ENCODE peak calls at places on chromosomes 3 and 15, in five cellular contexts. S is psoas muscle, T is breast epithelium, M is hepatocyte, J is AG04450. A is an unnamed sample. For H3K9me3, the result is how much of the 10 kb centered on the place peaks cover.

GRCh38 chr15:47750030-47750739 is 32.9 kb downstream of the SEMA6D start:
- DNase-seq in J (peak), S (no peak), T (no peak), M (peak), A (no peak)

GRCh38 chr15:67832965-67833503 is 6.8 kb downstream of the RNU6-1 start:
- DNase-seq in S (peak), T (no peak), M (no peak), J (no peak), A (peak)

GRCh38 chr15:101038327-101039003 is 119.3 kb downstream of the LRRK1 start:
- DNase-seq in T (no peak), S (no peak), J (no peak), M (no peak), A (peak)

GRCh38 chr3:120566243-120566980 is 29.7 kb upstream of the NDUFB4 start:
- DNase-seq in T (no peak), M (no peak), J (no peak), S (no peak), A (no peak)

GRCh38 chr3:126816956-126817777 is 113.1 kb downstream of the CHCHD6 start:
- DNase-seq in T (no peak), S (no peak), M (peak), J (no peak), A (no peak)

GRCh38 chr3:195542691-195543641 is at the start of gene PPP1R2:
- DNase-seq in M (peak), J (peak), T (peak), S (peak), A (peak)

GRCh38 chr3:278300-279064 is 81.9 kb downstream of the CHL1 start:
- DNase-seq in S (peak), T (no peak), J (no peak), M (no peak), A (no peak)

GRCh38 chr15:47411733-47412530 is 305.4 kb upstream of the SEMA6D start:
- DNase-seq in M (no peak), T (no peak), S (no peak), J (no peak), A (peak)

GRCh38 chr3:138409171-138409570 is 25.2 kb upstream of the ESYT3 start:
- DNase-seq in T (no peak), J (no peak), M (no peak), S (no peak), A (no peak)

GRCh38 chr3:150073513-150073912 is 102.8 kb upstream of the PFN2 start:
- DNase-seq in J (no peak), T (no peak), S (no peak), M (no peak), A (no peak)

GRCh38 chr3:186413615-186414415 is 51.8 kb upstream of the DGKG start:
- DNase-seq in T (peak), M (peak), J (no peak), S (peak), A (no peak)

GRCh38 chr3:50339485-50340196 is 995 bp downstream of the RASSF1 start:
- DNase-seq in M (no peak), S (no peak), J (no peak), T (no peak), A (no peak)

GRCh38 chr15:31269961-31270575 is 56.6 kb upstream of the KLF13 start:
- DNase-seq in S (peak), M (no peak), J (no peak), T (peak), A (no peak)

GRCh38 chr3:192930585-192930984 is 12.9 kb upstream of the MB21D2 start:
- DNase-seq in T (no peak), S (no peak), M (no peak), J (no peak), A (no peak)

GRCh38 chr3:175399156-175399840 is 540.2 kb downstream of the NAALADL2 start:
- DNase-seq in J (no peak), T (no peak), S (no peak), M (no peak), A (no peak)

GRCh38 chr3:46705022-46705530 is 3.9 kb downstream of the TMIE start:
- DNase-seq in J (peak), T (peak), S (peak), M (peak), A (peak)

GRCh38 chr3:64496786-64497560 is 190.8 kb downstream of the ADAMTS9 start:
- DNase-seq in T (no peak), M (no peak), S (no peak), J (no peak), A (no peak)

GRCh38 chr3:128805771-128806170 is 73.6 kb upstream of the ACAD9 start:
- DNase-seq in M (no peak), J (no peak), T (no peak), S (no peak), A (no peak)

GRCh38 chr15:78947506-78947905 is 2.7 kb upstream of the CTSH start:
- DNase-seq in M (no peak), T (no peak), J (no peak), S (no peak), A (no peak)

GRCh38 chr3:113436794-113437193 is 4.5 kb downstream of the CFAP44 start:
- DNase-seq in M (peak), J (peak), S (no peak), T (no peak), A (no peak)

GRCh38 chr3:197960694-197961581 is 921 bp downstream of the LMLN start:
- DNase-seq in M (no peak), S (no peak), T (no peak), J (no peak), A (no peak)

GRCh38 chr3:151362798-151363197 is 21.8 kb downstream of the P2RY12 start:
- DNase-seq in M (no peak), S (no peak), J (no peak), T (no peak), A (no peak)

GRCh38 chr15:96340611-96341464 is 10.3 kb downstream of the NR2F2 start:
- DNase-seq in T (peak), J (no peak), M (peak), S (peak), A (peak)

GRCh38 chr3:44883999-44884431 is 9.6 kb downstream of the TGM4 start:
- DNase-seq in T (no peak), M (peak), J (peak), S (no peak), A (no peak)

GRCh38 chr3:159616234-159616825 is 372.3 kb upstream of the IL12A start:
- DNase-seq in M (peak), T (no peak), S (no peak), J (no peak), A (peak)

GRCh38 chr3:32969656-32970055 is 18.2 kb downstream of the CCR4 start:
- DNase-seq in J (no peak), M (peak), T (no peak), S (no peak), A (no peak)

GRCh38 chr3:66426135-66426534 is 74.7 kb downstream of the LRIG1 start:
- DNase-seq in T (no peak), S (no peak), J (no peak), M (no peak), A (no peak)

GRCh38 chr15:67063689-67064606 is 1.5 kb upstream of the SMAD3 start:
- DNase-seq in T (no peak), M (peak), S (peak), J (no peak), A (no peak)

GRCh38 chr3:40511031-40511718 is 5.3 kb downstream of the ZNF620 start:
- DNase-seq in T (no peak), M (no peak), J (no peak), S (no peak), A (no peak)

GRCh38 chr15:77421370-77421700 is 647 bp downstream of the HMG20A start:
- DNase-seq in T (no peak), J (no peak), M (peak), S (peak), A (no peak)

GRCh38 chr15:69576948-69577351 is 124.3 kb downstream of the RPLP1 start:
- DNase-seq in M (no peak), J (no peak), T (no peak), S (no peak), A (no peak)

GRCh38 chr3:182028081-182028480 is 316.4 kb downstream of the SOX2 start:
- DNase-seq in S (no peak), M (no peak), J (no peak), T (no peak), A (no peak)

GRCh38 chr3:112116777-112117186 is 16.3 kb downstream of the GCSAM start:
- DNase-seq in J (no peak), M (no peak), T (no peak), S (no peak), A (no peak)

GRCh38 chr15:24858737-24859601 is 95.8 kb upstream of the SNRPN start:
- DNase-seq in J (peak), S (no peak), M (no peak), T (no peak), A (no peak)

DNA sequence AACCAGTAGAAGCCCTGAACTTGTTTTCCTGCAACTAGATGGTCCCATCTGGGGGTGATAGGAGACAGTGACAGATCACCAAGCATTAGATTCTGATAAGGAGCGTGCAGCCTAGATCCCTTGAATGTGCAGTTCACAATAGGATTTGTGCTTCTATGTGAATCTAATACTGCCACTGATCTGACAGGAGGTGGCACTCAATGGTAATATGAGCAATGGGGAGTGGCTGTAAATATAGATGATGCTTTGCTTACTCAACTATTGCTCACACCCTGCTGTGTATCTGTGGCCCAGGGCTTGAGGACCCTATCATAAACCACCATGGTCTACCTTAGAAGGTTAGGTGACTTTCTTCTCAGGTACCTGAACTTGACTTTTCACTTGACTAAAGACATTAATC is 417.1 kb upstream of the ARHGEF26 start:
- DNase-seq in M (no peak), S (no peak), T (no peak), J (no peak), A (no peak)
- TF ChIP-seq CTCF in M (no peak), S (no peak), T (no peak), J (no peak), A (no peak)

GRCh38 chr3:157030712-157031111 is 129.2 kb downstream of the CCNL1 start:
- DNase-seq in S (no peak), J (no peak), T (no peak), M (no peak), A (no peak)
- H3K9me3 ChIP-seq in S (under half), J (under half), T (under half), M (under half), A (under half)

GRCh38 chr15:63911160-63911559 is 77.4 kb upstream of the HERC1 start:
- DNase-seq in J (no peak), M (no peak), S (no peak), T (no peak), A (no peak)
- TF ChIP-seq CTCF in J (no peak), M (no peak), S (no peak), T (no peak), A (no peak)

DNA sequence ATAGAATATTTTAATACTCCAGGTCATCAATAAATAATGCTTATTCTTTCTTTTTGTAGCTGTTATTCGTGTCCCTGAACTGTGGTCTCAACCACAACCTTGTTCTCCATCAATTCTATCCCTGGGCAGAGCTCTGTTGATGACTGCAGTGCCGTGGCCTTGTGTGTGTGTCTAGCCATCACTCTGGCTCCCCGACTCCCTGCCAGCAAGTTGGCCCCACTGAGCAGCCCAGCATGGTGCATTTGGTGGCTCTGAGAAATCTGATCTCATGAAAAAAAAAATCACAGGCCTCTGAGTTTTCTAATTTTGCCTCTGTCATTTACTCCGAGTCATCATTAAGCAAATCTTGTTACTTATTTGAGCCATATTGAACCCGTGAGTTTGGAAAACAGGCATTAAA is 164.7 kb downstream of the GOLGA6L6 start:
- DNase-seq in M (no peak), J (no peak), S (no peak), T (no peak), A (no peak)
- H3K9me3 ChIP-seq in M (under half), J (under half), S (under half), T (under half), A (under half)

A was measured in BE2C.